ENCODE peak calls at places on chromosomes 13 and 19, in eight cellular contexts. P, Z, T, M, O, C, A and W are unnamed samples.

GRCh38 chr13:31221057-31221456 is 21.3 kb downstream of the B3GLCT start:
- DNase-seq in O (no peak), A (no peak), P (no peak), T (no peak), M (no peak), C (no peak), Z (no peak), W (no peak)

GRCh38 chr19:3577741-3578344 is 5.1 kb downstream of the HMG20B start:
- DNase-seq in A (no peak), T (no peak), P (no peak), M (no peak), C (no peak), Z (no peak), O (no peak), W (no peak)

GRCh38 chr19:38049105-38049649 is 142.2 kb downstream of the SIPA1L3 start:
- DNase-seq in O (peak; percentile 76), M (no peak), Z (peak; percentile 39), P (no peak), T (peak; percentile 75), A (no peak), C (peak; percentile 17), W (no peak)

GRCh38 chr19:6838062-6838655 is 49.2 kb upstream of the ADGRE1 start:
- DNase-seq in Z (no peak), P (no peak), A (no peak), T (no peak), M (no peak), O (no peak), C (no peak), W (no peak)

GRCh38 chr13:21567714-21568113 is 36.3 kb downstream of the MICU2 start:
- DNase-seq in Z (peak; percentile 61), C (no peak), O (peak; percentile 25), T (no peak), M (no peak), P (no peak), A (no peak), W (no peak)

GRCh38 chr13:28059214-28059613 is 41.2 kb downstream of the FLT3 start:
- DNase-seq in O (peak; percentile 35), C (no peak), Z (peak; percentile 48), T (peak; percentile 52), A (no peak), P (peak; percentile 69), M (no peak), W (no peak)

GRCh38 chr13:39401756-39402155 is 201.2 kb downstream of the LHFPL6 start:
- DNase-seq in A (no peak), O (no peak), Z (no peak), T (no peak), C (no peak), M (no peak), P (no peak), W (no peak)

GRCh38 chr13:66313408-66313807 is 916.7 kb downstream of the PCDH9 start:
- DNase-seq in T (no peak), O (no peak), A (no peak), Z (peak; percentile 90), P (no peak), M (no peak), C (no peak), W (no peak)

GRCh38 chr19:12913871-12914690 is 5.0 kb downstream of the SYCE2 start:
- DNase-seq in C (peak; percentile 22), O (no peak), T (peak; percentile 78), A (no peak), P (no peak), M (no peak), Z (peak; percentile 62), W (no peak)

GRCh38 chr19:21947775-21948174 is 63.0 kb downstream of the ZNF208 start:
- DNase-seq in C (no peak), M (no peak), T (no peak), Z (peak; percentile 4), A (no peak), P (no peak), O (no peak), W (no peak)